ENCODE peak calls at places on chromosomes 11 and 22, in five cellular contexts. V is OCI-LY7, W is colonic mucosa, R is H9, P is BJ. K is an unnamed sample.

GRCh38 chr11:57345555-57346151 is 7.5 kb downstream of the P2RX3 start:
- DNase-seq in V (peak), R (peak), P (no peak), W (peak), K (peak)

GRCh38 chr11:27296406-27296994 is 66.5 kb downstream of the CCDC34 start:
- DNase-seq in V (peak), P (no peak), W (no peak), R (no peak), K (no peak)

GRCh38 chr22:30325724-30326703 is 727 bp downstream of the TBC1D10A start:
- DNase-seq in W (peak), R (peak), P (no peak), V (peak), K (no peak)

GRCh38 chr11:58616594-58616993 is 5.9 kb upstream of the CNTF start:
- DNase-seq in V (no peak), W (no peak), P (peak), R (no peak), K (no peak)

GRCh38 chr11:1749020-1749758 is 1.2 kb downstream of the IFITM10 start:
- DNase-seq in W (no peak), R (no peak), P (no peak), V (no peak), K (peak)

GRCh38 chr11:6654281-6655019 is 1.2 kb downstream of the DCHS1 start:
- DNase-seq in P (no peak), V (no peak), W (no peak), R (no peak), K (no peak)

GRCh38 chr22:49418943-49419342 is 408.7 kb downstream of the BRD1 start:
- DNase-seq in W (no peak), R (no peak), V (no peak), P (no peak), K (no peak)

GRCh38 chr11:45305874-45306623 is 19.9 kb upstream of the SYT13 start:
- DNase-seq in R (no peak), W (no peak), P (no peak), V (no peak), K (no peak)

GRCh38 chr22:20959578-20960461 is 7.2 kb upstream of the AIFM3 start:
- DNase-seq in V (no peak), R (no peak), W (no peak), P (no peak), K (no peak)

GRCh38 chr22:41564563-41564962 is 3.8 kb downstream of the CSDC2 start:
- DNase-seq in P (no peak), V (no peak), R (no peak), W (no peak), K (no peak)

GRCh38 chr11:68191661-68192579 is 21.2 kb downstream of the KMT5B start:
- DNase-seq in W (no peak), V (no peak), P (no peak), R (no peak), K (no peak)

GRCh38 chr22:37624017-37624365 is 15.4 kb downstream of the GGA1 start:
- DNase-seq in W (peak), R (no peak), P (no peak), V (no peak), K (peak)

GRCh38 chr11:60985991-60986915 is 14.8 kb downstream of the CD6 start:
- DNase-seq in W (peak), P (no peak), V (peak), R (no peak), K (peak)

GRCh38 chr22:46795845-46796565 is 33.6 kb downstream of the TBC1D22A start:
- DNase-seq in P (no peak), V (no peak), W (no peak), R (no peak), K (no peak)

GRCh38 chr11:72418834-72419560 is 15.3 kb downstream of the CLPB start:
- DNase-seq in R (no peak), P (no peak), W (no peak), V (no peak), K (no peak)
- TF ChIP-seq CTCF in R (peak), P (no peak), W (no peak), V (no peak), K (no peak)

DNA sequence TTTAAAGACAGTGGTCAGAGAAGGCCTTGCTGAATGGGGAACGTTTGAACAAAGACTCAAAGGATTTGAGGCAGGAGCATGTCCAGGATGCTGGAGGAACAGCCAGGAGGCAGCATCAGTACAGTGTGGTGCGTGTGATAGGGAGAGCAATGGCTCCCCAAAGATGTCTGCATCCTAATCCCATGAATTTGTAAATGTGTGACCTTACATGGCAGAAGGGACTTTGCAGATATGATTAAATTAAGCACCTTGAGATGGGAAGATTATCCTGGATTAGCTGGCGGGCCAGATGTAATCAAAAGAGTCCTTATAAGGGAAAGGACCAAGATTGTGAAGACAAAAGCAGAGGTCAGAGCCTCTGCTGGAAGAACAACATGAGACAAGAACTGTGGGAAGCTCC is 24.6 kb upstream of the FAT3 start:
- DNase-seq in P (no peak), V (no peak), R (no peak), W (no peak), K (no peak)
- TF ChIP-seq CTCF in P (no peak), V (no peak), R (no peak), W (no peak), K (no peak)

GRCh38 chr11:65541093-65542010 is 16.5 kb downstream of the SCYL1 start:
- DNase-seq in R (no peak), W (no peak), P (no peak), V (peak), K (no peak)
- TF ChIP-seq CTCF in R (no peak), W (peak), P (no peak), V (no peak), K (no peak)

GRCh38 chr11:66313321-66314185 is 3.3 kb downstream of the CD248 start:
- DNase-seq in V (no peak), P (no peak), W (no peak), R (peak), K (peak)

GRCh38 chr11:66311965-66312548 is 4.8 kb downstream of the CD248 start:
- DNase-seq in R (peak), P (no peak), W (peak), V (peak), K (peak)

GRCh38 chr11:66310324-66310723 is 6.5 kb downstream of the CD248 start:
- DNase-seq in V (no peak), R (no peak), P (no peak), W (no peak), K (no peak)

GRCh38 chr11:66312549-66313320 is 4.1 kb downstream of the CD248 start:
- DNase-seq in R (peak), V (peak), W (peak), P (peak), K (peak)

DNA sequence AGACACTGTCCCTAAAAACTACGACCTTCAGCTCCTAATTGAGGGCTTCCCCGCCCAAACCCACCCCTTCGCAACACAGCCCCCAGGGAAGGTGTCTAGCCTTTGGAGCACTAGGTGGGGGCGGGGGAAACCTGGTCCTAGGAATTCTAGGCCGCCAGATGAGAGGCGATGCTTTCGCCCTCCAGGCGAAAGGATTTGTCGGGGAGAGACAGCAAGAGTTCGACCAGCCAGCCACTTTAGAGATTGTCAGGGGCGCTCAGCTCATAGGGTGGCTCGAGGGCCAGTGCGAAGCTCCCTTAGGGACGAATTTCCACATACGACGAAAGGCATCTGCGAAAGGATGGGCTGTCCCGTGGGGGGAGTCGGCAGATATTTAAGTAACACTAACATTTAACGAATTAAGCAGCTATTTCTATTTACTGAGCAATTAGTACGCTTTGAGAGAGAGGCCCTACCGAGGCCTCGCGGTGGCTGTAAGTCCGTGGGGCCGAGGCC is 5.3 kb downstream of the CD248 start:
- DNase-seq in V (no peak), R (no peak), P (no peak), W (no peak), K (no peak)
- TF ChIP-seq CTCF in V (no peak), R (no peak), P (peak), W (peak), K (no peak)

DNA sequence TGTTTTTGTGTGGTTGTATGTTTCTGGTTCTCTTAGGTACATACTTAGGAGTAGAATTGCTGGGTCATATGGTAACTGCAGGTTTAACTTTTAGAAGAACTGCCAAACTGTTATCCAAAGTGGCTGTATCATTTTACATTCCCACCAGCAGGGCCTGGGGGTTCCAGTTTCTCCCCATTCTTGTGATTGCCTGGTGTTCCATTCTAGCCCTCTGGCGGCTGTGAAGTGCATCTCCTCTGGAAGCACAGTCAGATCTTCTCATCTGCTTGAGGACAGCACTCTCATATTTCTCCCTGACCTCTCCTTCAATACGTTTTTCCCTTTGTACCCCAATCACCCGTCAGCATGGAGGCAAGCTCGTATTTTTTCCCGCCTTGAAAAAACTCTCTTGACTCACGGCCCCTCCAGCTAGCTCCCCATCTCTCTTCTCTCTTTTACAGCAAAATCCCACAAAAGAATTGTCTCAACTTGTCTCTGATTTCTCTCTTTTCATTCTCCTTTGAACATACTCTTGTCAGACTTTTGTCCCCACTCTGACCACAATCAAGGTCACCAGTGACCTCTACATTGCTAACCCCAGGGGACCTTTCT is 56.8 kb upstream of the THY1 start:
- DNase-seq in V (peak), R (peak), W (no peak), P (no peak), K (no peak)
- TF ChIP-seq CTCF in V (peak), R (peak), W (no peak), P (peak), K (peak)

DNA sequence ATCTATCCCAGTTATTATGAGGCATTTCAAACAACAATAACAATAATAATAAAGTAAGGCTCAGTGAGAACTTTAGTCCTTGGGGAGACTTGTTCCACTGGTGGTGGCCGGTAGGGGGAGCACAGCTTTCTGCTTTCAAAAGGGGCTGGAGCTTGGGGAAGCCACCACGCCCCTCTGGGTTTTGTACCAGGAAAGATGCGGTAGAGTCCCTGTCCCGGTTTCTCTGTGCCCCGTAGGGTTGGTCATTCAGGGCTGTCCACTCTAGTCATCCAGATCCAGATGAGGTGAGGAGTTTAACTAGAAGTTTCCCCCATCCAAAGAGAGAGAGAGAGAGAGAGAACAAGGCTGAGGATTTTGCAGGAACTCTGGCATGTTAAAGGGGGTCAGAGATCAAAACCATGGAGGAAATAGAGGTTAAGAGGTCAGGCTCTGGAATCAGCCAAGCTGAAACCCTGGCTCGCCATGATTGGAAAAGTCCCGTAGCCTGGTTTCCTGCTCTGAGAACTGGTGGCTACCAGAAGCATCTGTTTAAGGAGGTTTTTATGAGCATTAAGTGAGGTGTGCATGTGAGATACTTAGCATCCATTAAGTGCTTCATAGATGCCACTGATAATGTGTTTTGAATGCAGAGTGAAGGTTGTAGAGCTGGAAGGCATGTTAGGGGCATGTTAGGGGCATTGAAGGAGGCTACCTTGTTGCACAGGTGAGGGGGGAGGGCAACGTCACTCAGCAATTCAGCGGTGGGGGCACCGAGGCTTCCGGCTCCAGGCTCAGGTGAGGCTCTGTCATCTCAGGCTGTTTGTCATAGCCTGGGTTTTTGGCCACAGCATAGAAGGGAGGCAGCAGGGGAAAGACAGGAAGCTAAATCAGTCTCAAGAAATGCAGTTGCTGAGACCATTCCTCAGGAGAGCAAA is 298.7 kb downstream of the NTM start:
- DNase-seq in P (no peak), R (peak), W (peak), V (peak), K (no peak)
- TF ChIP-seq CTCF in P (peak), R (peak), W (peak), V (peak), K (peak)

K was measured in upper lobe of right lung.